ENCODE peak calls at places on chromosomes 6 and 20, in nine cellular contexts. Q is HCT116, D is A549, C is endothelial cell of umbilical vein, V is HepG2, Y is SK-N-SH, Z is K562, E is GM12878, T is H1. P is an unnamed sample.

GRCh38 chr6:27805347-27805746 is 106.8 kb downstream of the OR2B2 start:
- DNase-seq in E (no peak), Y (no peak), Z (no peak), C (no peak), D (no peak), V (no peak), Q (no peak), T (no peak), P (no peak)

GRCh38 chr6:88376759-88377387 is 210.7 kb upstream of the CNR1 start:
- DNase-seq in E (no peak), Z (no peak), D (no peak), Q (no peak), Y (no peak), V (no peak), C (peak), T (no peak), P (no peak)

GRCh38 chr6:122286512-122286911 is 112.9 kb upstream of the HSF2 start:
- DNase-seq in E (no peak), Y (no peak), C (no peak), V (no peak), Q (no peak), Z (no peak), T (no peak), D (no peak), P (no peak)

GRCh38 chr20:44796311-44796710 is 14.0 kb downstream of the RIMS4 start:
- DNase-seq in E (no peak), D (no peak), Y (no peak), Z (no peak), Q (no peak), T (no peak), V (no peak), C (no peak), P (no peak)

GRCh38 chr6:44237813-44238433 is 9.0 kb upstream of the HSP90AB1 start:
- DNase-seq in Y (peak), Q (no peak), C (peak), E (no peak), T (no peak), D (peak), V (peak), Z (peak), P (peak)

GRCh38 chr20:55555075-55555650 is 450.2 kb downstream of the CBLN4 start:
- DNase-seq in Z (no peak), C (no peak), V (no peak), D (no peak), E (no peak), Q (no peak), Y (no peak), T (no peak), P (no peak)

GRCh38 chr20:4441191-4441590 is 280.5 kb upstream of the PRND start:
- DNase-seq in Q (no peak), T (no peak), V (no peak), Y (no peak), Z (no peak), E (no peak), C (no peak), D (no peak), P (no peak)

GRCh38 chr6:167093922-167094432 is 28.9 kb upstream of the CCR6 start:
- DNase-seq in D (no peak), Q (no peak), C (no peak), Y (no peak), T (no peak), E (peak), Z (no peak), V (no peak), P (peak)

GRCh38 chr20:25269057-25269832 is 21.4 kb downstream of the PYGB start:
- DNase-seq in Q (no peak), E (no peak), D (no peak), T (no peak), V (no peak), C (no peak), Y (peak), Z (no peak), P (no peak)

DNA sequence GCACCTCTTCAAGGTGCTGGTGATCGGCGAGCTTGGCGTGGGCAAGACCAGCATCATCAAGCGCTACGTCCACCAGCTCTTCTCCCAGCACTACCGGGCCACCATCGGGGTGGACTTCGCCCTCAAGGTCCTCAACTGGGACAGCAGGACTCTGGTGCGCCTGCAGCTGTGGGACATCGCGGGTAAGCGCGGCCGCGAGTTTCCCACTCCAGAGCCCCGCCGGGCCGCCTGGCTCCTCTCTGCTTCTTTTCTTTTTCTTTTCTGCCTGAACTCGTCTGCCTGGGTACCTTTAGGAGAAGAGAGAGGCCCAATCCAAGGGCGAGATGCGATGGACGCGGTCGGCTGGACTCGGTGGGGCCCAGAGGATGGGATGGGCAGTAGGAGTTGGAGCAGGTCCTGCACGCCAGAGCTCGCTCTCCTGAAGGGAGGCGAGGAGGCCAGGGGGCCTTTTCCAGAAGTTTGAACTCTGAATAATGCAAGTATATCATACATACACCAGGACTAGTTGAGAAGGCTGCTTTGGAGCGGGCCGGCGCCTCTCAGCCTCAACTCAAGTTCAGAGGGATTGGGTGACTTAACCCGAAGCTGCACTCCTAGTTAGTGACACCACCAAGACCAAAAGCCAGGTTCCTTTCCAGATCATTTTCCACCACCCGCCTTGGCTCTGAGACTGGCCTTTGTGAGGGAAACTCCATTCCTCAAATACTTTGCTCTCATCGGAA is 468 bp downstream of the RAB32 start:
- DNase-seq in D (peak), Q (no peak), T (no peak), Y (no peak), V (peak), Z (no peak), C (peak), E (no peak), P (peak)
- H3K4me3 ChIP-seq in D (peak), Q (no peak), T (peak), Y (peak), V (peak), Z (peak), C (peak), E (no peak), P (peak)

GRCh38 chr6:13272131-13273046 is 55.9 kb downstream of the TBC1D7 start:
- DNase-seq in Y (no peak), C (no peak), V (no peak), T (no peak), Z (peak), Q (no peak), E (peak), D (no peak), P (peak)
- TF ChIP-seq MAX in Y (no peak), C (no peak), V (no peak), T (no peak), Z (peak), Q (no peak), E (no peak), D (no peak), P (peak)

DNA sequence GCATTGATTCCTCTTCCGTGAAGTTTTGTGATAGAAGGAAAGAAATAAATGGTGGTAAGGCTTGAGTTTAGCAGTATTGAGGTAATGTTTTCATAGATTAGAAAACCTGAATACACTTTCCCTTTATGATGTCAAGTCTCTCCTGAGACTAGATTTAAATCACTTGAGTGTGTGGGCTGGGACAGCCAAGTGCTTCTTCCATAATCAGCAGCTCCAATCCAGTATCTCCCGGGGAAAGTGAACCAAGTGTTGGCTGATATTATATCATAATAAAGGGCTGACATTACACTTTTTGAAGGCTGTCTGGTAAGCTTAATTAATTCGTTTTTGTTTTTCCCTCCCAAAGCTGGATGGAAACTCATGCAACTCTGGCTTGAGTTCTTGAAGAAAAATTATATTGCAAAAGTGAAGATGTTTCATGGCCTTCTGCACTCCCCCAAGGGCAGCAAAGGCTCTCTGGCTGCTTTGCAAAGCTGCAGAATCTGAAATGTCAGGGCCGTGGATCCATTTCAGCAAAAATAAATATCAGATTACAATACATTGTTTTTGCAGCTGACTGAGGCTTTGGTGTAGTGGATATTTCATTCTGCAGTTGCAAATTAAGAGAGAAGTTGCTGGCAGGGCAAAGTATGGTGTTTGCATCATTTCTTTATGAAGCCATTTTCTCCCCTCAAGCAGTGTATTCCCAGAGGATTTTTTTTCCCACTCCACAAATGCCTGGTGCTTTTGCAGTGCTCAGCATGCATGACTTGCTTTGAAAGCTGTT is 101.2 kb downstream of the MKKS start:
- DNase-seq in V (no peak), Q (no peak), T (no peak), Y (no peak), Z (no peak), C (no peak), E (no peak), D (no peak), P (no peak)
- TF ChIP-seq CTCF in V (no peak), Q (no peak), T (no peak), Y (no peak), Z (no peak), C (no peak), E (no peak), D (no peak), P (no peak)

GRCh38 chr20:33568378-33569289 is 78.7 kb downstream of the CBFA2T2 start:
- DNase-seq in Y (peak), T (peak), D (no peak), Z (no peak), E (no peak), C (no peak), V (peak), Q (no peak), P (no peak)
- H3K4me3 ChIP-seq in Y (no peak), T (no peak), D (no peak), Z (no peak), E (no peak), C (no peak), V (no peak), Q (no peak), P (no peak)

GRCh38 chr6:5084787-5085637 is at the start of gene PPP1R3G:
- DNase-seq in Q (no peak), V (no peak), Z (no peak), T (no peak), Y (peak), C (peak), D (no peak), E (no peak), P (peak)
- TF ChIP-seq MAX in Q (no peak), V (no peak), Z (no peak), T (no peak), Y (no peak), C (no peak), D (no peak), E (peak), P (no peak)

GRCh38 chr20:48793776-48794175 is 34.0 kb downstream of the PREX1 start:
- DNase-seq in Y (no peak), T (no peak), V (no peak), C (no peak), D (no peak), E (no peak), Z (no peak), Q (no peak), P (no peak)
- TF ChIP-seq CTCF in Y (no peak), T (no peak), V (no peak), C (no peak), D (no peak), E (no peak), Z (no peak), Q (no peak), P (no peak)

DNA sequence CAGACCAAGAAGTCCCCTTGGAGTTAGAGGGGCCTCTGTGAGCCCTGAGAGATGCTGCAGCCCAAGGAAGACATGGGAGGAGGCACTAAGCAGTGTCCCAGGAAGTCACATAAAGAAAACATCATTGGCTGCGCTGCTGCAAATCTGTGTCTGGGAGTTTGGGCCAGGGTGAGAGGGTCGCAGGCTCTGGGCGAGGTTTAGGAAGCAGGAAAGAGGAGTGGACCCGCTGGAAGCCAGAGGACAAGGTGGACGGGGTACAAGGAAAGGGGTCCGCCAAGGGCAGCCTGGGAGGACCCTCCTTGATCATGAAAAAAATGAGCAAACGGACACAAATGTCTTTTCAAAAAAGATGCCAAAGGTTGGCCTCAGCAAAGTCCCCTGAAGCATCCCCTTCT is 15.5 kb upstream of the SERPINB1 start:
- DNase-seq in Y (no peak), Z (no peak), V (no peak), E (no peak), Q (no peak), D (no peak), T (no peak), C (no peak), P (no peak)
- H3K4me3 ChIP-seq in Y (no peak), Z (peak), V (peak), E (peak), Q (peak), D (no peak), T (no peak), C (no peak), P (no peak)

DNA sequence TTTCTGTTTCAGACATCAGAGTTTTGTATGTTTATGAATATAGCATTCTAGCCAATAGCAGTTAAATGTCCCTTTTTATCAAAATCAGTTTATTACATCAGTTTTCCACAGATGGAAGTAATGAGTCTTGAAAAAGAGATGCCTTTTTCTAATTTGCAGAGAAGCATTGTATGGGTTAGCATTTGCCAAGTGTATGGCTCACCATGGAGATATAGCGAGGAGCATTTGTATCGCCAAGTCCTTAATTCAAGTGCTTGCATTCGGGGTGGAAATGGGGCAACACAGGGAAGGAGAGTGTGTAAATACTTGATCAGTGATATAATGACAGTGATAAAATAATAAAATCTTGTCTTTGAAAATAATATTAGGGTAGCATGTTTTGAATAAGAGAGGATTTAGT is 42.9 kb downstream of the TXLNB start:
- DNase-seq in Q (no peak), E (no peak), C (no peak), Y (no peak), D (no peak), V (no peak), T (no peak), Z (no peak), P (no peak)
- TF ChIP-seq MAX in Q (no peak), E (no peak), C (no peak), Y (no peak), D (no peak), V (no peak), T (no peak), Z (no peak), P (no peak)

GRCh38 chr20:10669843-10670446 is 3.9 kb downstream of the JAG1 start:
- DNase-seq in Q (no peak), D (no peak), Y (no peak), Z (no peak), C (peak), E (no peak), T (no peak), V (no peak), P (no peak)

GRCh38 chr20:10672579-10673127 is 1.1 kb downstream of the JAG1 start:
- DNase-seq in Z (peak), Q (no peak), T (no peak), Y (peak), V (peak), C (peak), D (no peak), E (no peak), P (peak)

GRCh38 chr20:10670521-10671220 is 3.1 kb downstream of the JAG1 start:
- DNase-seq in D (no peak), T (no peak), V (peak), Y (no peak), Z (no peak), E (peak), Q (no peak), C (peak), P (peak)

GRCh38 chr20:10671850-10672578 is 1.8 kb downstream of the JAG1 start:
- DNase-seq in Q (no peak), T (no peak), V (no peak), E (no peak), C (peak), Y (peak), D (no peak), Z (peak), P (peak)

DNA sequence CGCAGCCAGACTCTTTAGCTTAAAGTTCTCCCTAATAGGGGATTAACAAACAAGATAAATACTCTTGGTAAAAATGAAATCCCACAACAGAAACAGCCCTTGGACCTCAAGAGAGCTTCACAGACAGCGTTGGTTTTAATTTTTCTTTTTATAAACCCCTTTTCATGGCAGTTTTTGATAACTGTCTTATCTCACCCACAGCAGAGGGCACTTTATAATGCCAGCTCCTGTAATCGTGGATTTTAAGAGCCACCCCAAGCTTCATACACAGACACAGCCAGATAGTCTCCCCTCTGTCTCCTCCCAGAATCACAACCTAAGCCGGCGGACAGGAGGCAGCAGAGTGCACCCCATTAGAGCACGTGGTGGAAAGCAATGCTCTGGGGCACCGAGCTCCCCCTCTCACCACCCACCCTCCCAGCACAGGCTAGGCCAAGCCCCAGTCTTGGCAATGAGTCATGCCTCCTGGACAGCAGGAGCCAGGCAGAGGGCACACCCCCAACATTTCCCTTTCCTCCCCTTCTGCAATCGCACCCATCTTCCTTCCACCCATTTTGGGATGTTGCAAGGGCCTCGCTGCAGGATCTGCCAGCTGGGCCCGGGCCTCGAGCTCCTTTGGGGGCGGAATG is 2.5 kb downstream of the JAG1 start:
- DNase-seq in T (no peak), E (peak), Q (no peak), Y (peak), C (peak), V (peak), Z (peak), D (peak), P (peak)
- TF ChIP-seq CTCF in T (peak), E (peak), Q (peak), Y (peak), C (peak), V (peak), Z (no peak), D (peak), P (peak)

P was measured in NB4.